ENCODE peak calls at places on chromosomes 6 and 20, in four cellular contexts. One of them, this sample, is unnamed.
A peak's percentile ranks its signal among the peaks of the same experiment; 100 is the strongest.

GRCh38 chr6:79833264-79833663 is 114.1 kb downstream of the ELOVL4 start:
- DNase-seq in chondrocyte: no peak
- DNase-seq in fibroblast of lung: no peak
- DNase-seq in CD4-positive, alpha-beta T cell: no peak
- DNase-seq in this sample: no peak

GRCh38 chr6:108903796-108904195 is 55.6 kb downstream of the ARMC2 start:
- DNase-seq in chondrocyte: no peak
- DNase-seq in CD4-positive, alpha-beta T cell: no peak
- DNase-seq in fibroblast of lung: no peak
- DNase-seq in this sample: no peak

GRCh38 chr20:46642265-46642942 is 8.9 kb downstream of the SLC13A3 start:
- DNase-seq in fibroblast of lung: no peak
- DNase-seq in chondrocyte: no peak
- DNase-seq in CD4-positive, alpha-beta T cell: no peak
- DNase-seq in this sample: no peak

GRCh38 chr20:6583134-6583738 is 184.2 kb upstream of the BMP2 start:
- DNase-seq in fibroblast of lung: peak; percentile 49
- DNase-seq in chondrocyte: no peak
- DNase-seq in CD4-positive, alpha-beta T cell: no peak
- DNase-seq in this sample: no peak

GRCh38 chr6:169964440-169965212 is 213.2 kb downstream of the ERMARD start:
- DNase-seq in CD4-positive, alpha-beta T cell: no peak
- DNase-seq in fibroblast of lung: no peak
- DNase-seq in chondrocyte: peak; percentile 22
- DNase-seq in this sample: no peak

GRCh38 chr6:149887343-149887742 is 10.6 kb downstream of the RAET1E start:
- DNase-seq in fibroblast of lung: peak; percentile 57
- DNase-seq in chondrocyte: no peak
- DNase-seq in CD4-positive, alpha-beta T cell: no peak
- DNase-seq in this sample: no peak

GRCh38 chr6:144566868-144567615 is 281.9 kb downstream of the UTRN start:
- DNase-seq in chondrocyte: no peak
- DNase-seq in CD4-positive, alpha-beta T cell: no peak
- DNase-seq in fibroblast of lung: peak; percentile 33
- DNase-seq in this sample: no peak

GRCh38 chr6:88166493-88166900 is 350 bp upstream of the CNR1 start:
- DNase-seq in CD4-positive, alpha-beta T cell: no peak
- DNase-seq in fibroblast of lung: no peak
- DNase-seq in chondrocyte: peak; percentile 70
- DNase-seq in this sample: no peak

GRCh38 chr6:158409451-158409850 is 97.2 kb downstream of the TULP4 start:
- DNase-seq in fibroblast of lung: peak; percentile 91
- DNase-seq in CD4-positive, alpha-beta T cell: no peak
- DNase-seq in chondrocyte: no peak
- DNase-seq in this sample: no peak

GRCh38 chr20:32018269-32019155 is 8.3 kb downstream of the CCM2L start:
- DNase-seq in CD4-positive, alpha-beta T cell: peak; percentile 32
- DNase-seq in chondrocyte: no peak
- DNase-seq in fibroblast of lung: no peak
- DNase-seq in this sample: peak; percentile 71

GRCh38 chr20:12554416-12554815 is 454.4 kb upstream of the SPTLC3 start:
- DNase-seq in fibroblast of lung: no peak
- DNase-seq in chondrocyte: no peak
- DNase-seq in CD4-positive, alpha-beta T cell: no peak
- DNase-seq in this sample: no peak

GRCh38 chr20:57092112-57092899 is 174.1 kb downstream of the BMP7 start:
- DNase-seq in chondrocyte: no peak
- DNase-seq in CD4-positive, alpha-beta T cell: peak; percentile 42
- DNase-seq in fibroblast of lung: peak; percentile 20
- DNase-seq in this sample: no peak

GRCh38 chr6:3841711-3842565 is 7.2 kb upstream of the FAM50B start:
- DNase-seq in chondrocyte: no peak
- DNase-seq in fibroblast of lung: peak; percentile 88
- DNase-seq in CD4-positive, alpha-beta T cell: no peak
- DNase-seq in this sample: no peak

GRCh38 chr6:122853259-122853995 is 64.4 kb downstream of the SMPDL3A start:
- DNase-seq in CD4-positive, alpha-beta T cell: no peak
- DNase-seq in fibroblast of lung: no peak
- DNase-seq in chondrocyte: no peak
- DNase-seq in this sample: no peak

GRCh38 chr6:12528581-12529363 is 187.8 kb upstream of the PHACTR1 start:
- DNase-seq in chondrocyte: no peak
- DNase-seq in fibroblast of lung: no peak
- DNase-seq in CD4-positive, alpha-beta T cell: no peak
- DNase-seq in this sample: no peak

GRCh38 chr6:44976677-44977405 is 351.3 kb upstream of the RUNX2 start:
- DNase-seq in fibroblast of lung: peak; percentile 65
- DNase-seq in chondrocyte: no peak
- DNase-seq in CD4-positive, alpha-beta T cell: no peak
- DNase-seq in this sample: no peak

DNA sequence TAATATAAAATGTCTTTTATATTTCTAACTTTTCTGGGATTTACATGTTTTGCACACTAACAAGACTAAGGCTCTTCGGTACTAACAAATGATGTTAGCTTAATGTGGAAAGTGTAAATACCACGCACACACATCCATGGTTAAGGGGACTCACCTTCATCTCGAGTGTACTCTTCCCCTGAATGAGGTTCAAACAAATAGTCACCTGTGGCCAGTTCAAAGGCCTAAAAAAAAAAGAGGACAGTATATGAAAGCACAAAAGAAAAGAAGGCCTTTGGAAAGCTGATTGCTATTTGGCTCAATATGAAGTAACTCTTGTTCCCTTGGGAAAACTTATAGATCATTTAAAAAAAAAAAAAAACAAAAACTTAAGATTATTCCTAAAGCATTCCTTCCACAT is 37.2 kb downstream of the LHFPL5 start:
- DNase-seq in CD4-positive, alpha-beta T cell: no peak
- DNase-seq in chondrocyte: no peak
- DNase-seq in fibroblast of lung: no peak
- DNase-seq in this sample: no peak
- TF ChIP-seq CTCF in CD4-positive, alpha-beta T cell: no peak
- TF ChIP-seq CTCF in chondrocyte: no peak
- TF ChIP-seq CTCF in fibroblast of lung: no peak
- TF ChIP-seq CTCF in this sample: no peak

GRCh38 chr6:49454787-49455709 is 8.0 kb downstream of the MMUT start:
- DNase-seq in CD4-positive, alpha-beta T cell: no peak
- DNase-seq in chondrocyte: no peak
- DNase-seq in fibroblast of lung: no peak
- DNase-seq in this sample: no peak

GRCh38 chr6:49457771-49458170 is 5.3 kb downstream of the MMUT start:
- DNase-seq in chondrocyte: no peak
- DNase-seq in CD4-positive, alpha-beta T cell: no peak
- DNase-seq in fibroblast of lung: peak; percentile 32
- DNase-seq in this sample: no peak

DNA sequence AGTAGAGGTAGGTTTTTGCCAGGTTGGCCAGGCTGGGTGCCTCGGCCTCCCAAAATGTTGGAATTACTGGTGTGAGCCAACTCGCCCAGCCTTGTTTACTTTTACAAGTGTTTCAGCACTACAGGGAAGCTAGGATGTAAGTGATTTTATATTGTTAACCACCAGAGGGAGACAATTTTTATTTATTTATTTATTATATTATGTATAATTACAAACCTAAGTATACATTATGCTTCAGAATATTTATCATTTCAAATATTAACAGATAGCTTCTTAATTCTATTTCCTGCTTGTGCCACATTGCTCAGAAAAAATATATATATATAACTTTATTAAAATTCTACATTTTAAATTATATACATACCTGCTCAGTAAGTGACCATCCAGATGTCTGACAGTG is 9.8 kb downstream of the MMUT start:
- DNase-seq in CD4-positive, alpha-beta T cell: no peak
- DNase-seq in chondrocyte: no peak
- DNase-seq in fibroblast of lung: no peak
- DNase-seq in this sample: no peak
- TF ChIP-seq CTCF in CD4-positive, alpha-beta T cell: peak; percentile 42
- TF ChIP-seq CTCF in chondrocyte: peak; percentile 82
- TF ChIP-seq CTCF in fibroblast of lung: peak; percentile 8
- TF ChIP-seq CTCF in this sample: no peak

DNA sequence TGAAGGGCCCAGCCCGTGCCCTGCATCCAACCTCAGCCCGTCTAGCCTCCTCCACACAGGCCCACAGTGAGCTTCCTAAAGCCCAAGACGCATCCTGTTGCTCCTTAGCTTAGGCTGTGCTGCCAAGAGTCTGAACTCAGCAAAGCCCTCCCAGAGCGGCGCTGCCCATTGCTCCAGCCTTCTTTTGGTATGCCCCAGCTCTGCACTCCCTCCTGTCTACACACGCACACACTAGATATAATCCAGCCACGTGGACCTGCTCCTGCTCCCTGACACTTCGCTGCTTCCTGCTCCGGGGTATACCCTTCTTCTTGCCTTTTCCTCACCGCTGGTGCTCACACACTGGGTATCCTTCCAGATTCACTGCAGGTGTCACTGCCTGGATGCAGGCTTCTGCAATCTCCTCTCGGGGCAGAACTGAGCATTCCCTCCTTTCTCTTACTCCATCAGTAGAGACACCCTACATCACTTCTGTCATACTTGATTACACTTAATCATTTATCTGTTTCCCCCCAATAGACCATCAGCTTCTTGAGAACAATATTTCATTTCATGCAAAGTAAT is 23.8 kb downstream of the GABRR2 start:
- DNase-seq in CD4-positive, alpha-beta T cell: no peak
- DNase-seq in chondrocyte: no peak
- DNase-seq in fibroblast of lung: no peak
- DNase-seq in this sample: no peak
- TF ChIP-seq CTCF in CD4-positive, alpha-beta T cell: no peak
- TF ChIP-seq CTCF in chondrocyte: no peak
- TF ChIP-seq CTCF in fibroblast of lung: no peak
- TF ChIP-seq CTCF in this sample: no peak

GRCh38 chr6:46010270-46010669 is 5.4 kb downstream of the CLIC5 start:
- DNase-seq in CD4-positive, alpha-beta T cell: no peak
- DNase-seq in fibroblast of lung: no peak
- DNase-seq in chondrocyte: no peak
- DNase-seq in this sample: no peak
- TF ChIP-seq CTCF in CD4-positive, alpha-beta T cell: no peak
- TF ChIP-seq CTCF in fibroblast of lung: no peak
- TF ChIP-seq CTCF in chondrocyte: no peak
- TF ChIP-seq CTCF in this sample: no peak

GRCh38 chr6:8065519-8065911 is 1.3 kb upstream of the BLOC1S5 start:
- DNase-seq in chondrocyte: no peak
- DNase-seq in CD4-positive, alpha-beta T cell: no peak
- DNase-seq in fibroblast of lung: no peak
- DNase-seq in this sample: no peak

GRCh38 chr6:8069887-8070286 is 5.7 kb upstream of the BLOC1S5 start:
- DNase-seq in CD4-positive, alpha-beta T cell: no peak
- DNase-seq in chondrocyte: no peak
- DNase-seq in fibroblast of lung: no peak
- DNase-seq in this sample: no peak

GRCh38 chr6:8064638-8065518 is 689 bp upstream of the BLOC1S5 start:
- DNase-seq in CD4-positive, alpha-beta T cell: no peak
- DNase-seq in chondrocyte: no peak
- DNase-seq in fibroblast of lung: no peak
- DNase-seq in this sample: no peak

GRCh38 chr6:8063762-8064637 is at the start of gene BLOC1S5:
- DNase-seq in chondrocyte: peak; percentile 98
- DNase-seq in CD4-positive, alpha-beta T cell: peak; percentile 95
- DNase-seq in fibroblast of lung: peak; percentile 96
- DNase-seq in this sample: peak; percentile 87

GRCh38 chr6:8066108-8066507 is 1.9 kb upstream of the BLOC1S5 start:
- DNase-seq in CD4-positive, alpha-beta T cell: no peak
- DNase-seq in fibroblast of lung: no peak
- DNase-seq in chondrocyte: no peak
- DNase-seq in this sample: no peak
- TF ChIP-seq CTCF in CD4-positive, alpha-beta T cell: no peak
- TF ChIP-seq CTCF in fibroblast of lung: no peak
- TF ChIP-seq CTCF in chondrocyte: no peak
- TF ChIP-seq CTCF in this sample: no peak

GRCh38 chr6:72250664-72251063 is 364.3 kb downstream of the RIMS1 start:
- DNase-seq in CD4-positive, alpha-beta T cell: no peak
- DNase-seq in fibroblast of lung: no peak
- DNase-seq in chondrocyte: no peak
- DNase-seq in this sample: no peak

GRCh38 chr6:72248621-72249020 is 362.3 kb downstream of the RIMS1 start:
- DNase-seq in CD4-positive, alpha-beta T cell: no peak
- DNase-seq in chondrocyte: no peak
- DNase-seq in fibroblast of lung: peak; percentile 36
- DNase-seq in this sample: no peak

GRCh38 chr6:72245565-72245964 is 359.2 kb downstream of the RIMS1 start:
- DNase-seq in fibroblast of lung: peak; percentile 41
- DNase-seq in CD4-positive, alpha-beta T cell: no peak
- DNase-seq in chondrocyte: no peak
- DNase-seq in this sample: no peak

GRCh38 chr6:72246926-72247325 is 360.6 kb downstream of the RIMS1 start:
- DNase-seq in chondrocyte: no peak
- DNase-seq in fibroblast of lung: no peak
- DNase-seq in CD4-positive, alpha-beta T cell: no peak
- DNase-seq in this sample: no peak
- TF ChIP-seq CTCF in chondrocyte: peak; percentile 31
- TF ChIP-seq CTCF in fibroblast of lung: no peak
- TF ChIP-seq CTCF in CD4-positive, alpha-beta T cell: no peak
- TF ChIP-seq CTCF in this sample: no peak

GRCh38 chr6:82257088-82257774 is 9.7 kb upstream of the IBTK start:
- DNase-seq in CD4-positive, alpha-beta T cell: no peak
- DNase-seq in fibroblast of lung: no peak
- DNase-seq in chondrocyte: no peak
- DNase-seq in this sample: no peak
- TF ChIP-seq CTCF in CD4-positive, alpha-beta T cell: no peak
- TF ChIP-seq CTCF in fibroblast of lung: no peak
- TF ChIP-seq CTCF in chondrocyte: peak; percentile 39
- TF ChIP-seq CTCF in this sample: no peak

GRCh38 chr6:119278625-119279024 is 70.9 kb downstream of the MAN1A1 start:
- DNase-seq in fibroblast of lung: no peak
- DNase-seq in chondrocyte: no peak
- DNase-seq in CD4-positive, alpha-beta T cell: no peak
- DNase-seq in this sample: no peak
- TF ChIP-seq CTCF in fibroblast of lung: no peak
- TF ChIP-seq CTCF in chondrocyte: no peak
- TF ChIP-seq CTCF in CD4-positive, alpha-beta T cell: no peak
- TF ChIP-seq CTCF in this sample: no peak

GRCh38 chr6:37382954-37383353 is 29.2 kb downstream of the RNF8 start:
- DNase-seq in CD4-positive, alpha-beta T cell: no peak
- DNase-seq in chondrocyte: no peak
- DNase-seq in fibroblast of lung: no peak
- DNase-seq in this sample: no peak
- TF ChIP-seq CTCF in CD4-positive, alpha-beta T cell: no peak
- TF ChIP-seq CTCF in chondrocyte: peak; percentile 22
- TF ChIP-seq CTCF in fibroblast of lung: no peak
- TF ChIP-seq CTCF in this sample: no peak